ENCODE peak calls at places on chromosomes 3 and 15, in nine cellular contexts. One of them, this sample, is unnamed.
A peak's percentile ranks its signal among the peaks of the same experiment; 100 is the strongest.

GRCh38 chr3:170488802-170489201 is 70.1 kb downstream of the CLDN11 start:
- DNase-seq in mesothelial cell of epicardium: no peak
- DNase-seq in left ventricle myocardium inferior: no peak
- DNase-seq in GM12864: no peak
- DNase-seq in fibroblast of pulmonary artery: peak; percentile 86
- DNase-seq in choroid plexus epithelial cell: peak; percentile 90
- DNase-seq in esophagus muscularis mucosa: no peak
- DNase-seq in astrocyte of the spinal cord: peak; percentile 62
- DNase-seq in GM06990: no peak
- DNase-seq in this sample: no peak

GRCh38 chr3:15295506-15295905 is 36.9 kb downstream of the SH3BP5 start:
- DNase-seq in choroid plexus epithelial cell: peak; percentile 76
- DNase-seq in fibroblast of pulmonary artery: peak; percentile 95
- DNase-seq in GM12864: no peak
- DNase-seq in left ventricle myocardium inferior: no peak
- DNase-seq in astrocyte of the spinal cord: peak; percentile 59
- DNase-seq in GM06990: no peak
- DNase-seq in mesothelial cell of epicardium: no peak
- DNase-seq in esophagus muscularis mucosa: no peak
- DNase-seq in this sample: no peak

GRCh38 chr3:47647550-47647949 is 68.9 kb upstream of the CSPG5 start:
- DNase-seq in choroid plexus epithelial cell: no peak
- DNase-seq in astrocyte of the spinal cord: no peak
- DNase-seq in GM12864: no peak
- DNase-seq in left ventricle myocardium inferior: no peak
- DNase-seq in fibroblast of pulmonary artery: no peak
- DNase-seq in GM06990: no peak
- DNase-seq in esophagus muscularis mucosa: no peak
- DNase-seq in mesothelial cell of epicardium: no peak
- DNase-seq in this sample: no peak

GRCh38 chr3:10983219-10983916 is 9.2 kb upstream of the SLC6A1 start:
- DNase-seq in choroid plexus epithelial cell: peak; percentile 65
- DNase-seq in GM12864: no peak
- DNase-seq in astrocyte of the spinal cord: peak; percentile 43
- DNase-seq in fibroblast of pulmonary artery: peak; percentile 42
- DNase-seq in esophagus muscularis mucosa: no peak
- DNase-seq in mesothelial cell of epicardium: no peak
- DNase-seq in left ventricle myocardium inferior: no peak
- DNase-seq in GM06990: no peak
- DNase-seq in this sample: no peak

GRCh38 chr3:129593230-129593594 is 13.3 kb downstream of the PLXND1 start:
- DNase-seq in GM12864: no peak
- DNase-seq in esophagus muscularis mucosa: no peak
- DNase-seq in mesothelial cell of epicardium: no peak
- DNase-seq in left ventricle myocardium inferior: no peak
- DNase-seq in GM06990: no peak
- DNase-seq in choroid plexus epithelial cell: no peak
- DNase-seq in fibroblast of pulmonary artery: no peak
- DNase-seq in astrocyte of the spinal cord: no peak
- DNase-seq in this sample: no peak

GRCh38 chr3:46609074-46609735 is 3.1 kb upstream of the FAM240A start:
- DNase-seq in mesothelial cell of epicardium: no peak
- DNase-seq in astrocyte of the spinal cord: no peak
- DNase-seq in choroid plexus epithelial cell: no peak
- DNase-seq in fibroblast of pulmonary artery: no peak
- DNase-seq in left ventricle myocardium inferior: no peak
- DNase-seq in GM06990: no peak
- DNase-seq in GM12864: no peak
- DNase-seq in esophagus muscularis mucosa: peak; percentile 89
- DNase-seq in this sample: peak; percentile 32

GRCh38 chr15:101023501-101024110 is 104.4 kb downstream of the LRRK1 start:
- DNase-seq in astrocyte of the spinal cord: no peak
- DNase-seq in choroid plexus epithelial cell: no peak
- DNase-seq in left ventricle myocardium inferior: no peak
- DNase-seq in mesothelial cell of epicardium: no peak
- DNase-seq in esophagus muscularis mucosa: peak; percentile 60
- DNase-seq in fibroblast of pulmonary artery: no peak
- DNase-seq in GM06990: no peak
- DNase-seq in GM12864: no peak
- DNase-seq in this sample: peak; percentile 17

GRCh38 chr3:141682007-141682406 is 56.1 kb upstream of the RNF7 start:
- DNase-seq in left ventricle myocardium inferior: no peak
- DNase-seq in GM06990: no peak
- DNase-seq in choroid plexus epithelial cell: no peak
- DNase-seq in esophagus muscularis mucosa: peak; percentile 47
- DNase-seq in GM12864: no peak
- DNase-seq in astrocyte of the spinal cord: no peak
- DNase-seq in fibroblast of pulmonary artery: no peak
- DNase-seq in mesothelial cell of epicardium: no peak
- DNase-seq in this sample: no peak

GRCh38 chr15:52527898-52528464 is 699 bp downstream of the MYO5A start:
- DNase-seq in astrocyte of the spinal cord: peak; percentile 38
- DNase-seq in left ventricle myocardium inferior: no peak
- DNase-seq in GM12864: no peak
- DNase-seq in mesothelial cell of epicardium: no peak
- DNase-seq in GM06990: no peak
- DNase-seq in esophagus muscularis mucosa: no peak
- DNase-seq in fibroblast of pulmonary artery: peak; percentile 27
- DNase-seq in choroid plexus epithelial cell: peak; percentile 25
- DNase-seq in this sample: no peak

GRCh38 chr3:129162729-129163579 is 2.1 kb upstream of the ISY1 start:
- DNase-seq in esophagus muscularis mucosa: no peak
- DNase-seq in fibroblast of pulmonary artery: no peak
- DNase-seq in GM06990: no peak
- DNase-seq in astrocyte of the spinal cord: no peak
- DNase-seq in choroid plexus epithelial cell: no peak
- DNase-seq in mesothelial cell of epicardium: no peak
- DNase-seq in left ventricle myocardium inferior: no peak
- DNase-seq in GM12864: no peak
- DNase-seq in this sample: no peak

GRCh38 chr15:29792426-29793159 is 29.7 kb downstream of the TJP1 start:
- DNase-seq in esophagus muscularis mucosa: no peak
- DNase-seq in GM12864: no peak
- DNase-seq in fibroblast of pulmonary artery: peak; percentile 29
- DNase-seq in GM06990: no peak
- DNase-seq in left ventricle myocardium inferior: no peak
- DNase-seq in astrocyte of the spinal cord: peak; percentile 63
- DNase-seq in choroid plexus epithelial cell: peak; percentile 39
- DNase-seq in mesothelial cell of epicardium: no peak
- DNase-seq in this sample: no peak

GRCh38 chr3:116701070-116701469 is 8.5 kb upstream of the TUSC7 start:
- DNase-seq in esophagus muscularis mucosa: no peak
- DNase-seq in choroid plexus epithelial cell: no peak
- DNase-seq in GM06990: no peak
- DNase-seq in GM12864: no peak
- DNase-seq in fibroblast of pulmonary artery: no peak
- DNase-seq in astrocyte of the spinal cord: no peak
- DNase-seq in mesothelial cell of epicardium: no peak
- DNase-seq in left ventricle myocardium inferior: no peak
- DNase-seq in this sample: no peak

GRCh38 chr15:25700916-25701315 is 162.2 kb downstream of the ATP10A start:
- DNase-seq in astrocyte of the spinal cord: no peak
- DNase-seq in choroid plexus epithelial cell: no peak
- DNase-seq in fibroblast of pulmonary artery: no peak
- DNase-seq in GM06990: no peak
- DNase-seq in esophagus muscularis mucosa: no peak
- DNase-seq in GM12864: no peak
- DNase-seq in left ventricle myocardium inferior: no peak
- DNase-seq in mesothelial cell of epicardium: no peak
- DNase-seq in this sample: no peak

GRCh38 chr15:58839485-58839884 is 68.4 kb downstream of the MINDY2 start:
- DNase-seq in esophagus muscularis mucosa: no peak
- DNase-seq in GM06990: no peak
- DNase-seq in fibroblast of pulmonary artery: peak; percentile 31
- DNase-seq in astrocyte of the spinal cord: no peak
- DNase-seq in left ventricle myocardium inferior: no peak
- DNase-seq in GM12864: no peak
- DNase-seq in mesothelial cell of epicardium: no peak
- DNase-seq in choroid plexus epithelial cell: peak; percentile 30
- DNase-seq in this sample: no peak

GRCh38 chr3:46668116-46668515 is 25.4 kb downstream of the ALS2CL start:
- DNase-seq in choroid plexus epithelial cell: no peak
- DNase-seq in GM12864: no peak
- DNase-seq in left ventricle myocardium inferior: no peak
- DNase-seq in astrocyte of the spinal cord: no peak
- DNase-seq in mesothelial cell of epicardium: peak; percentile 15
- DNase-seq in esophagus muscularis mucosa: no peak
- DNase-seq in GM06990: no peak
- DNase-seq in fibroblast of pulmonary artery: no peak
- DNase-seq in this sample: no peak

DNA sequence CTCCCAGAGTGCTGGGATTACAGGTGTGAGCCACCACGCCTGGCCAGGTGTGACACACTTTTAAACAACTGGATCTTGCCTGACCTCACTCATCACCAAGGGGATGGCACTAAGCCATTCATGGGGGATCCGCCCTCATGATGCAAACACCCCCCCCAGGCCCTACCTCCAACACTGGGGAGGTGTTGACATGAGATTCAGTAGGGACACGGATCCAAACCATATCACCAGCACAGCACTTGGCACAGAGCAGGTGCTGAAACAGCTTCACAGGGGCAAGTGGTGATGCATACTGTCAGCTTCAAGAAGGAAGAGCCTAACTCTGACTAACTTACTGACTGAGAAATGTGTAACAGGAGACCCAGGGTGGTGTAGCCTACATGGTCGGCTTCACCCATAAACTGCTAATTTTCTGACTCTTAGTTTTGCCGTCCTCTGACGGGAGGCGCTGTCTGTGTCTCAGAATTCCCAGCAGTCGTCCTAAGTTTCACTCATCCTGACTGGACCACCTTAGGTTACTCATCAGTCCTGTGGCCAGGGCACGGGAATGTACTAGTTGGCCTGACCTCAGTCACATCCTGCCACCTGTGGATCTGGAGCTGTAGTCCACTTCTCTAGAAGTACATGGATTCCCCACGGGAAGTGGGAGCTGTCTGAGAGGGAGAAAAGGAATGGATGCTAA is 81.9 kb upstream of the PLXNA1 start:
- DNase-seq in left ventricle myocardium inferior: no peak
- DNase-seq in esophagus muscularis mucosa: no peak
- DNase-seq in astrocyte of the spinal cord: peak; percentile 22
- DNase-seq in GM12864: no peak
- DNase-seq in fibroblast of pulmonary artery: no peak
- DNase-seq in GM06990: no peak
- DNase-seq in choroid plexus epithelial cell: no peak
- DNase-seq in mesothelial cell of epicardium: no peak
- DNase-seq in this sample: no peak
- TF ChIP-seq CTCF in left ventricle myocardium inferior: no peak
- TF ChIP-seq CTCF in esophagus muscularis mucosa: no peak
- TF ChIP-seq CTCF in astrocyte of the spinal cord: no peak
- TF ChIP-seq CTCF in GM12864: no peak
- TF ChIP-seq CTCF in fibroblast of pulmonary artery: no peak
- TF ChIP-seq CTCF in GM06990: no peak
- TF ChIP-seq CTCF in choroid plexus epithelial cell: no peak
- TF ChIP-seq CTCF in mesothelial cell of epicardium: no peak
- TF ChIP-seq CTCF in this sample: no peak

GRCh38 chr3:157888040-157888439 is 218.2 kb downstream of the SHOX2 start:
- DNase-seq in GM06990: no peak
- DNase-seq in astrocyte of the spinal cord: no peak
- DNase-seq in esophagus muscularis mucosa: no peak
- DNase-seq in mesothelial cell of epicardium: no peak
- DNase-seq in left ventricle myocardium inferior: no peak
- DNase-seq in choroid plexus epithelial cell: no peak
- DNase-seq in fibroblast of pulmonary artery: no peak
- DNase-seq in GM12864: no peak
- DNase-seq in this sample: no peak
- TF ChIP-seq CTCF in GM06990: no peak
- TF ChIP-seq CTCF in astrocyte of the spinal cord: no peak
- TF ChIP-seq CTCF in esophagus muscularis mucosa: no peak
- TF ChIP-seq CTCF in mesothelial cell of epicardium: no peak
- TF ChIP-seq CTCF in left ventricle myocardium inferior: no peak
- TF ChIP-seq CTCF in choroid plexus epithelial cell: no peak
- TF ChIP-seq CTCF in fibroblast of pulmonary artery: no peak
- TF ChIP-seq CTCF in GM12864: no peak
- TF ChIP-seq CTCF in this sample: no peak

GRCh38 chr15:34374816-34375215 is 7.8 kb upstream of the LPCAT4 start:
- DNase-seq in mesothelial cell of epicardium: no peak
- DNase-seq in left ventricle myocardium inferior: no peak
- DNase-seq in GM12864: no peak
- DNase-seq in GM06990: no peak
- DNase-seq in choroid plexus epithelial cell: no peak
- DNase-seq in fibroblast of pulmonary artery: no peak
- DNase-seq in astrocyte of the spinal cord: no peak
- DNase-seq in esophagus muscularis mucosa: no peak
- DNase-seq in this sample: no peak
- TF ChIP-seq CTCF in mesothelial cell of epicardium: no peak
- TF ChIP-seq CTCF in left ventricle myocardium inferior: no peak
- TF ChIP-seq CTCF in GM12864: no peak
- TF ChIP-seq CTCF in GM06990: no peak
- TF ChIP-seq CTCF in choroid plexus epithelial cell: no peak
- TF ChIP-seq CTCF in fibroblast of pulmonary artery: no peak
- TF ChIP-seq CTCF in astrocyte of the spinal cord: no peak
- TF ChIP-seq CTCF in esophagus muscularis mucosa: no peak
- TF ChIP-seq CTCF in this sample: no peak

DNA sequence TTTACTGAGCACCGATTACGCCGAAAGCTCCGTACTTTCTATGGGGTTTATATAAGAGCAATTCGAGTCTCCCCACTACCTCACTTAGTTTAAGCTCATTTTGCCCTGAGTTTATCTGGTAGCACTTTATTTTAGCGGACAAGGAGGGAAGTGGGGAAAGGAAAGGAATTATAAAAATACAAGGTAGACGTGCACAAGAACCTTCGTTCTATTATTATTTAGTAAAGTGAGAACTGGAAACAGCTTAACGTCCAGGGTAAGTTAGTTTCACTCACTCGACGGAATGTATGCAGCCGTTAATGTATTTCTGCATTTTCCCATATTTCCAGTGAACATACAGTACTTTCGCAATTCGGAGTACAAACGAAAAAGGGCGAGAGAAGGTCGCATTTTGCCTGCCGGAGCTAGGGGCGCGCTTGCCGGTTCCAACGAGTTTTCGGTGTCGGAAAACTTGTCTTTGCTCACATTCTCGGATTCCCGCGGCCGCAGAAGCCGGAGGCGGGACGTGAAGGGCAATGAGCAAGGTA is 1.2 kb upstream of the STT3B start:
- DNase-seq in astrocyte of the spinal cord: no peak
- DNase-seq in fibroblast of pulmonary artery: no peak
- DNase-seq in GM06990: no peak
- DNase-seq in GM12864: no peak
- DNase-seq in esophagus muscularis mucosa: no peak
- DNase-seq in mesothelial cell of epicardium: no peak
- DNase-seq in choroid plexus epithelial cell: no peak
- DNase-seq in left ventricle myocardium inferior: no peak
- DNase-seq in this sample: no peak
- TF ChIP-seq CTCF in astrocyte of the spinal cord: peak; percentile 34
- TF ChIP-seq CTCF in fibroblast of pulmonary artery: peak; percentile 31
- TF ChIP-seq CTCF in GM06990: peak; percentile 26
- TF ChIP-seq CTCF in GM12864: peak; percentile 21
- TF ChIP-seq CTCF in esophagus muscularis mucosa: no peak
- TF ChIP-seq CTCF in mesothelial cell of epicardium: no peak
- TF ChIP-seq CTCF in choroid plexus epithelial cell: peak; percentile 53
- TF ChIP-seq CTCF in left ventricle myocardium inferior: peak; percentile 34
- TF ChIP-seq CTCF in this sample: peak; percentile 42